ENCODE peak calls at places on chromosomes 1 and 21, in ten cellular contexts. Z is choroid plexus epithelial cell, K is psoas muscle, L is A549, B is SK-N-SH, E is dorsolateral prefrontal cortex, R is Calu3, N is left lung, G is heart left ventricle, F is Peyer's patch. M is an unnamed sample.

GRCh38 chr1:92623187-92623778 is 136.6 kb upstream of the GFI1 start:
- DNase-seq in E (no peak), K (no peak), R (no peak), Z (peak), L (no peak), B (peak), G (no peak), F (no peak), N (no peak), M (no peak)

GRCh38 chr1:10228528-10228927 is 18.2 kb downstream of the KIF1B start:
- DNase-seq in L (no peak), K (no peak), G (no peak), R (no peak), N (no peak), F (no peak), E (no peak), B (no peak), Z (peak), M (no peak)

GRCh38 chr21:20729376-20729775 is 268.8 kb upstream of the NCAM2 start:
- DNase-seq in K (no peak), N (no peak), F (no peak), E (no peak), G (no peak), B (no peak), L (no peak), R (no peak), Z (peak), M (no peak)

GRCh38 chr1:203706444-203706843 is 58.5 kb upstream of the LAX1 start:
- DNase-seq in B (no peak), R (no peak), E (no peak), L (no peak), N (no peak), F (no peak), K (no peak), Z (no peak), G (no peak), M (no peak)

GRCh38 chr1:155245163-155245524 is 10.1 kb downstream of the ENTREP3 start:
- DNase-seq in B (no peak), L (no peak), R (no peak), Z (no peak), K (no peak), N (no peak), G (no peak), F (no peak), E (no peak), M (no peak)

GRCh38 chr1:235736263-235736662 is 86.7 kb upstream of the GNG4 start:
- DNase-seq in K (no peak), G (no peak), N (no peak), R (no peak), L (no peak), Z (no peak), F (no peak), E (no peak), B (no peak), M (no peak)

GRCh38 chr21:15841856-15842564 is 112.2 kb downstream of the USP25 start:
- DNase-seq in N (no peak), L (no peak), K (no peak), G (no peak), E (no peak), B (no peak), R (no peak), Z (peak), F (no peak), M (no peak)

GRCh38 chr1:202163281-202164270 is 3.2 kb upstream of the PTPN7 start:
- DNase-seq in N (no peak), F (peak), Z (no peak), L (no peak), E (no peak), R (no peak), B (no peak), G (no peak), K (no peak), M (no peak)

DNA sequence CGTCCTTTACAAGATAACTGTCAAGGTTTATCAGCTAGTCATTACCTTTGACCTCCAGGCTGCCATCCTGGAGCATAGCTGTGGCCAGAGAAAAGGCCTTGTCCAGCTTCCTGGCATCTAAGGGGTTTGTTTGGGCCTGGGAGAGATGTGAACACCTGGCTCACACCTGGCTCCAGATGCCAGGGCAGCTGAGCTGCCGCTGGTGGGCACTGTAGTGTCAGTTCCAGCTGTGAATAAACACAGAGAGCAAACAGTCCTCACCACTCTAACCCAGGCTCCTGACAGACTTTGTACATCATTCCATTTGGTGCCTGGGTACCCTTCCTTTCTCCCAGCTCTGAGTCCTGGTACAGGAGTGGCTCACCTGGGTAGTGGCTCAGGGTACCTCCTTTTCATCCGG is 14.3 kb upstream of the KCNA10 start:
- DNase-seq in E (no peak), F (no peak), N (no peak), Z (no peak), K (no peak), B (no peak), G (no peak), R (no peak), L (no peak), M (no peak)
- TF ChIP-seq CTCF in E (no peak), F (no peak), N (no peak), Z (no peak), K (no peak), B (no peak), G (no peak), R (no peak), L (no peak), M (no peak)

GRCh38 chr1:109027841-109028240 is 14.1 kb downstream of the WDR47 start:
- DNase-seq in G (no peak), E (no peak), L (no peak), N (no peak), B (no peak), Z (peak), R (no peak), K (no peak), F (no peak), M (no peak)
- TF ChIP-seq CTCF in G (no peak), E (peak), L (peak), N (no peak), B (peak), Z (no peak), R (peak), K (no peak), F (no peak), M (peak)

DNA sequence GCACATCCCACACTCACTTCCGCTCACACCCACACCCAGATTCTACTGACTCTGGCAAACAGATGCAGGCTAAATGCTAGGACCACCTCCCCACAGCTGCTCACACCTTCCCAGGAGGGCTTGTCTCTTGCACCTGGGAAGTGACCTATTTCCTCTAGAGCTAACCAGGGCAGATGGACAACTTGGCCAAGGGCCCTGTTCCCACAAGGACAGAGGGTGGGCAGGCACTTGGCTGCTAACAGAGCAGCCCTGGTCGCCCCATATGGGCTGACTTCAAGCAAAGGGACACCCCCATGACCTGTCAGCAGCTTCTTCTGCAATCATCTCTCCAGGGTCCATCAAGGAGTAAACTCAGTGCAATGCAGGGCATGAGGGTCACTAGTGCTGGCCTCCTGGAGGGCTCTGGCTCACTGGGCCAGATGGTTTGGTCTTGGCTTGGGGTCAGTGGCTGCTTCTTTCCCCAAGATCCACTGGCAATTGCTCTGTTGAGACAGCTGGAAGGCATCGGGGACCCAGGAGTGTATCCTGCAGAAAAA is 641.5 kb downstream of the PLPP3 start:
- DNase-seq in K (no peak), G (no peak), L (no peak), E (no peak), N (no peak), F (no peak), R (no peak), Z (no peak), B (no peak), M (no peak)
- TF ChIP-seq CTCF in K (no peak), G (no peak), L (no peak), E (no peak), N (no peak), F (no peak), R (no peak), Z (no peak), B (no peak), M (no peak)

DNA sequence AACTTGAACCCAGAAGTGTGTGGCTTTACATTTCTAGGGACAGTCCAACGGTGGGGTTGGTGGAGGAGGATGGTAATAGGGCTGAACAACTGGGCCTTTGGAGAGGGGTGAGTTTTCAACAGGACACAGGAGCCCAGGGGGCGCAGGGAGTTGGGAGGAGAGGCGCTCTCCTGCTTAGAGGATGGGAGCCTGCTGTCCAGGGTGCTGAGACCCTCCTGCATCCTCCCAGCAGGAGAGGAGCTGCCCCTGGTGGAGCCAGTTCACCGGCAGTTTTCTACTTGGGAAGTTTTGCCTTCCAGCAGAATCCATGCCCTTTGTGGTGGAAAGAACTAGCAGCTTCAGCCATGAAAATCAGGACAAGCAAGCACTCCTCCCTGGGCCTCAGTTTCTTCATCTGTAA is 8.6 kb downstream of the KCNC4 start:
- DNase-seq in F (no peak), K (no peak), L (no peak), R (no peak), G (no peak), Z (no peak), B (no peak), N (no peak), E (no peak), M (no peak)
- TF ChIP-seq CTCF in F (no peak), K (no peak), L (no peak), R (no peak), G (no peak), Z (no peak), B (no peak), N (no peak), E (no peak), M (no peak)

DNA sequence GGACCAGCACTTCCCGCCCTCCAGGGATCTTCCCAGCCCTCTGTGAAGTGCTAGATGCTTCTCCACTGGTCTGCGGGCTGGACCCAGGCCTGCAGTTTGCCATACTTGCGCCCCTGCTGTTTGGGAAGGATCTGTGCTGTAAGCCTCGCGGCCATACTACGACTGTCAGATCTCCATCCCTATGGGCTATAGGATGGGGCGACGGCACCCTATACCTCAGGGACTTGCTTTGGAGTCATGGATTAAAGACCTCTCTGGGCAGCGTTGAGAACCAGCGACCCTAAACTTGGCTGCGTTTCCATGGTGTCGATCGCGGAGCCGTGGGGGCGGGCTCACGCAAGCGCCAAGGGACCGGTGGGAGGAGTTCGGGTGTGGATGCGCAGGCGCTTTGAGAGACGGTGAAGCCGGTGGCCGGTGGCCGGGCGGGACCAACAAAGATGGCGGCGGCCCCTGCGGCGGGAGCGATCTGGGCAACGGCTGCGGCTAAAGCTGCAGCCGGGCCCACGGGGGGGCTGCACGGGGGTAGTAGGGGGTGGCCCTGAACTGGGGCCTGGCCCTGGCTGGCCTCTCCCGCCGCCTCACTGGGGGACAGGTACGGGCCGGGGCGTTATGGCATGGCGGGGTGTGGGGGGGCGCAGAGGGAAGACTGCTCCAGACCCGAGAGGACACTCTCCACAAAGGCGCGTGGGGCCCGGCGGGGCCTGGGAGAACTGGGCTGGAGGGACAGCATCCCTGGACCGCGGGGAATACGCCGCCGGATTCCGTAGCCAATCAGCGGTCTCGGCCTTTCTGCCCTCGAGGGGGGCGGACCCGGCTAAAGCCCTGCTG is at the start of gene USP21:
- DNase-seq in Z (peak), E (peak), K (peak), L (peak), B (peak), G (peak), R (peak), F (peak), N (peak), M (peak)
- TF ChIP-seq CTCF in Z (peak), E (peak), K (peak), L (no peak), B (peak), G (peak), R (peak), F (peak), N (no peak), M (peak)

M was measured in osteocyte.